ENCODE peak calls at places on chromosomes 12 and 14, in six cellular contexts. F, O, B, C, E and K are unnamed samples. For H3K4me1, the result is how much of the 10 kb centered on the place peaks cover.

GRCh38 chr14:26377150-26377549 is 220.7 kb downstream of the NOVA1 start:
- DNase-seq in F (no peak), O (no peak), B (no peak), C (no peak), E (no peak), K (no peak)

GRCh38 chr12:115998119-115998633 is 279.3 kb downstream of the MED13L start:
- DNase-seq in F (no peak), O (no peak), B (no peak), C (peak), E (no peak), K (no peak)

GRCh38 chr12:19643635-19644034 is 204.3 kb downstream of the AEBP2 start:
- DNase-seq in F (no peak), O (no peak), B (no peak), C (peak), E (no peak), K (no peak)

GRCh38 chr14:23183076-23183475 is 384 bp downstream of the SLC7A8 start:
- DNase-seq in F (no peak), O (no peak), B (no peak), C (no peak), E (no peak), K (no peak)

GRCh38 chr12:91818236-91819131 is 327.2 kb downstream of the BTG1 start:
- DNase-seq in F (no peak), O (no peak), B (no peak), C (no peak), E (no peak), K (no peak)

GRCh38 chr12:19959353-19959752 is 409.0 kb upstream of the PDE3A start:
- DNase-seq in F (no peak), O (no peak), B (no peak), C (no peak), E (no peak), K (no peak)

GRCh38 chr12:113247123-113248045 is 26.1 kb downstream of the TPCN1 start:
- DNase-seq in F (no peak), O (peak), B (no peak), C (no peak), E (no peak), K (peak)

GRCh38 chr14:54444701-54445100 is 3.5 kb upstream of the CNIH1 start:
- DNase-seq in F (no peak), O (no peak), B (no peak), C (no peak), E (no peak), K (no peak)

GRCh38 chr12:67728296-67728666 is 79.7 kb downstream of the DYRK2 start:
- DNase-seq in F (no peak), O (no peak), B (no peak), C (no peak), E (no peak), K (no peak)

GRCh38 chr12:55940065-55940732 is 9.2 kb downstream of the DGKA start:
- DNase-seq in F (peak), O (peak), B (no peak), C (peak), E (peak), K (peak)

DNA sequence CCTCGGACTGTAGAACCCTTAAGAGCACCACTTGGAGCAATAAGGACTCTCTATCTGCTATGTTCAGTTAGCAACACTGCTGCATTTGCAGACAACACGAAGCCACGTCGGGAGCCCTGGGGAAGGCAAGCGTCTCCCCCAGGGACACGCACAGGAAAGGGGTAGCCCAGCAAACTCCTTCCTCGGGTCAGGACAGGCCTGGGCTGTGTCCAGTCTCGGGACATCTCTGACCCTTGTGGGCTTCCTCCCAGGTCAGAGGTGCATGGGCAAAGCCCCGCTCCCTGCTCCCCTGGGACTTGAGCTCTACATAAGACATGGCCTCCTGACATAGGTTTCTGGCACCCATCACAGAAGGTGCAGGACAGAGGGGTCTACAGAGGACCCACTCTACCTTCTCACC is 119.5 kb downstream of the PIWIL1 start:
- DNase-seq in F (no peak), O (no peak), B (no peak), C (peak), E (no peak), K (no peak)
- H3K27ac ChIP-seq in F (no peak), O (no peak), B (no peak), C (no peak), E (no peak), K (no peak)

GRCh38 chr14:100132161-100132902 is 27.1 kb downstream of the DEGS2 start:
- DNase-seq in F (no peak), O (no peak), B (no peak), C (no peak), E (no peak), K (no peak)
- H3K4me1 ChIP-seq in F (under half), O (under half), B (half or more), C (under half), E (under half), K (under half)

GRCh38 chr12:131114942-131115584 is 161.4 kb downstream of the ADGRD1 start:
- DNase-seq in F (peak), O (no peak), B (no peak), C (no peak), E (no peak), K (peak)

GRCh38 chr12:131115766-131116165 is 162.1 kb downstream of the ADGRD1 start:
- DNase-seq in F (peak), O (peak), B (no peak), C (no peak), E (no peak), K (no peak)

GRCh38 chr12:131118366-131118765 is 164.7 kb downstream of the ADGRD1 start:
- DNase-seq in F (peak), O (no peak), B (no peak), C (no peak), E (no peak), K (no peak)

GRCh38 chr12:131117438-131118245 is 163.9 kb downstream of the ADGRD1 start:
- DNase-seq in F (peak), O (no peak), B (no peak), C (no peak), E (no peak), K (peak)

DNA sequence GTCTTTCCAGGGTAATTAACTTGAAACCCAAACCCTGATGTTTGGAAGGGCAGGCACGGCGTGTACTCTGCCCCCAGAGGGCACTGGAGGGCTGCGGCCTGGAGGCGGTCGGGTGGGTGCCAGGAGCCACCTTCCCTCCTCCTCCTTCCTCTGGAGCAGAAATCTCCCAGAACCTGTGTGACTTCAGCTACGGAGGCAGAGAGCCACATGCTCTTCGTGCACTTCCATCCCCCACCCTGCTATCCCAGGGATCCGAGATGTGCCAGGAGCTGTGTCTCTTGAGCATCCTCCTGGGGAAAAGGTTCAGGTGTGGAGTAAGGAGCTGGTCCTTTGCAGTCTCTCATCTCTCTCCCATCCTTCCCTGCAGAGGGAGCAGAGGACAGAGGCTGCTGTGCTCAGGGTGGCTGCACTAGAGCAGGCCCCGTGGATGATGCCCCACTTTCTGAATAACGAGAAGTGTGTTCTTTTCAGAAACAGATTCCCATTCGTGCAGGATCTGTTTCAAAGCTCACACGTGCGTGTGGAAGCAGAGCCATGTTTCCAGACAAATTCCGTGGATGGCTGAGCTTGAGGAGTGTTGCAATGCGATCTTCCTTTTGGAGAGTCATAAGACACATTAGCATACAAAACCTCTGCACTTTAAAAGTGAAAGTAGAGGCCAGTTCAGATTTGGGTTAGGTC is 162.9 kb downstream of the ADGRD1 start:
- DNase-seq in F (peak), O (no peak), B (no peak), C (peak), E (no peak), K (no peak)
- TF ChIP-seq CTCF in F (no peak), O (no peak), B (no peak), C (peak), E (peak), K (peak)

GRCh38 chr14:88554458-88555286 is at the start of gene PTPN21:
- DNase-seq in F (peak), O (peak), B (no peak), C (peak), E (no peak), K (peak)

GRCh38 chr14:88552859-88553258 is 1.9 kb downstream of the PTPN21 start:
- DNase-seq in F (no peak), O (no peak), B (no peak), C (no peak), E (no peak), K (no peak)

GRCh38 chr14:88551936-88552565 is 2.8 kb downstream of the PTPN21 start:
- DNase-seq in F (peak), O (peak), B (no peak), C (no peak), E (no peak), K (peak)

GRCh38 chr14:88556581-88556980 is 1.8 kb upstream of the PTPN21 start:
- DNase-seq in F (no peak), O (no peak), B (no peak), C (no peak), E (no peak), K (no peak)

GRCh38 chr14:88553886-88554457 is 835 bp downstream of the PTPN21 start:
- DNase-seq in F (no peak), O (no peak), B (no peak), C (no peak), E (no peak), K (no peak)
- H3K27ac ChIP-seq in F (peak), O (peak), B (peak), C (peak), E (no peak), K (peak)

DNA sequence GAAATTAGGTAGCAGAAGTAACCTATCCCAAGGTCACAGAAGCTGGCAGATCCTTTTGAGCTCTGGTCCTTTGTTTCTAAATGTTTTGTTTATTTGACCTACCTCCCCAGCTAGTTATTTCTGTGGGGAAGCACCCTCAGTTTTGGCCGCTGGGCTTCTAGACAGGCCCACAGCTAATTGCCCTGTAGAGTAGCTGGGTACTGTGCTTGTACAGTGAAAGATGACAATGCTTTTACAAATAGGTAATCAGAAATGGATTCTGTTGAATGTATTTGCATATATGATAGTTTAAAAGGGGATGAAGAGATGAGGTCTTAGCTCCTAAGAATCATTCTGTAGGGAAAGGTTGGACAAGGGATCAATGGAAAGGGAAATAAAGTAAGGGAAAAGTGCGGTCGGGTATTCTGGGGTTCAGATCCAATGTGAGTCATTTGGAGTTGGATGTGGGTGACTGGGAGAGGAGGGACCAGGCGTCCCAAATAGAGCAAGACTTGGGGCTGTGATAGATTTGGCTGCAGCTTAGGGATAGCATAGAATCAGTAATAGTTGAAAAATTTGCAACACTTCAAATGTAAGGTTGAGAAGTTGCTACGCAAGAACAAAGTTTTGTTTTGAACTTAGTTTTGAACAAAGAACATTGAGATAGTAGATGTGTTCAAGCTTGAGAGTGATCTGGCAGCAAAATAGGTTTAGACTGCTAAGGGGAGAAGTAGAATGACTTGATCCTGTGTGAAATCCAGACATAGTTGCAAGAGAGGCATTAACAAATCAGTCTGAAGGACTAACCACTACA is 3.7 kb downstream of the NUDT4 start:
- DNase-seq in F (no peak), O (no peak), B (no peak), C (no peak), E (no peak), K (no peak)
- H3K4me1 ChIP-seq in F (under half), O (under half), B (half or more), C (under half), E (under half), K (half or more)

GRCh38 chr14:56390859-56391258 is 188.7 kb upstream of the TMEM260 start:
- DNase-seq in F (no peak), O (no peak), B (no peak), C (no peak), E (no peak), K (no peak)
- TF ChIP-seq CTCF in F (no peak), O (no peak), B (no peak), C (no peak), E (no peak), K (no peak)

DNA sequence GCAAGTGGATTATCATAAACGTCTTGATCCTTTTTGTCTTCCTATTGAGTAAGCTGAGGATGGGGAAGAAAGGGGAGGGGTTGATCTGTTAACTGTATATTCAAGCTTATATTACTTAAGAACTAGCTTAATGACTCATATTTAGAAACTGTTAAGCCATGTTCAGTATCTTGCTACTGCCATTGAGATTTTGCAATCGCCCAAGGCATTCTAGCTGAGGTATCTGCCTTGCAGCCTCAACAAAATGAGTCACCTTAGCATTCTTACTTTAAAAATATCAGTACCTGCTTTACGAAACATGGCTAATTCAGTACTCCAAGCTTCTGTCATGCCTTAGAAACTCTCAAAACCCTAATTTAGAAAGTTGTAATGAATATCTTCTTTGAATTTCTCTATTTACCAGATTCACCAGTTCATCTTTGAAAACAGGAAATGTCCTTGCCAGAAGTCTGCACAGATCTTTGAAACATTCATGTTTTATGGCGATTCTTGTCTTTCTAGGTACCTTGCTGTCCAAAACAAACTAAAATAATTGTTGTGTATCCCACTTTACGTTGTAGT is 76.1 kb downstream of the ALG10B start:
- DNase-seq in F (no peak), O (no peak), B (no peak), C (no peak), E (no peak), K (no peak)
- H3K27ac ChIP-seq in F (no peak), O (no peak), B (peak), C (no peak), E (no peak), K (no peak)

DNA sequence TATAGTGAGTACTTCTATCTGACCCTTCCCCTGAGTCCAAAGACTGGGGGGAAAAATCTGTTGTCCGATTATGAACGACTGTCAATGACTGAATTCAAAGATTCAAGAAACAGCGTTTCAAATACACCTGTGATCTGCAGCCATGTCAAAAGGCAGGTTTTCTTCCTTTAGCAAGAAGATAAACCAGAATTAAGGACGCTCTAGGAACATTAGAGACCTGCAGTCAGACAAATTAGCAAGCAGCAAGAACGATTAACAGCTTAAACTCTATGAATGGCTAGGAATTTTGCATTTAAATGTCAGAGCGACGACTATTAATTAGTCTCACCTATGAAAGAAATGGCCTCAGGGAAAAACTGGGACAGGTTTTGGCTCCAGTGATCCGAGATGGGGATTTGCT is 2.0 kb downstream of the DUSP6 start:
- DNase-seq in F (no peak), O (no peak), B (no peak), C (no peak), E (no peak), K (no peak)
- H3K4me1 ChIP-seq in F (under half), O (under half), B (half or more), C (under half), E (under half), K (under half)